ENCODE peak calls at places on chromosome 14, in eight cellular contexts. One of them, this sample, is unnamed.

GRCh38 chr14:96590190-96590860 is 88.1 kb downstream of the PAPOLA start:
- DNase-seq in RWPE2: no peak
- DNase-seq in A549: no peak
- DNase-seq in upper lobe of right lung: peak
- DNase-seq in cardiac muscle cell: peak
- DNase-seq in fibroblast of pulmonary artery: no peak
- DNase-seq in lower lobe of right lung: no peak
- DNase-seq in heart left ventricle: no peak
- DNase-seq in this sample: no peak

GRCh38 chr14:63418020-63418419 is 99.3 kb upstream of the GPHB5 start:
- DNase-seq in upper lobe of right lung: no peak
- DNase-seq in lower lobe of right lung: no peak
- DNase-seq in fibroblast of pulmonary artery: no peak
- DNase-seq in cardiac muscle cell: no peak
- DNase-seq in heart left ventricle: no peak
- DNase-seq in RWPE2: no peak
- DNase-seq in A549: no peak
- DNase-seq in this sample: no peak

GRCh38 chr14:99402283-99402648 is 78.4 kb downstream of the SETD3 start:
- DNase-seq in RWPE2: no peak
- DNase-seq in lower lobe of right lung: no peak
- DNase-seq in cardiac muscle cell: no peak
- DNase-seq in upper lobe of right lung: no peak
- DNase-seq in fibroblast of pulmonary artery: no peak
- DNase-seq in heart left ventricle: no peak
- DNase-seq in A549: no peak
- DNase-seq in this sample: no peak

GRCh38 chr14:102833991-102834390 is 56.7 kb downstream of the TRAF3 start:
- DNase-seq in heart left ventricle: no peak
- DNase-seq in fibroblast of pulmonary artery: no peak
- DNase-seq in upper lobe of right lung: no peak
- DNase-seq in cardiac muscle cell: no peak
- DNase-seq in A549: no peak
- DNase-seq in lower lobe of right lung: no peak
- DNase-seq in RWPE2: no peak
- DNase-seq in this sample: no peak

GRCh38 chr14:103143535-103143934 is 20.3 kb downstream of the TNFAIP2 start:
- DNase-seq in heart left ventricle: no peak
- DNase-seq in A549: no peak
- DNase-seq in RWPE2: no peak
- DNase-seq in cardiac muscle cell: no peak
- DNase-seq in lower lobe of right lung: no peak
- DNase-seq in upper lobe of right lung: no peak
- DNase-seq in fibroblast of pulmonary artery: peak
- DNase-seq in this sample: peak

GRCh38 chr14:103879570-103880333 is 32.4 kb upstream of the PPP1R13B start:
- DNase-seq in heart left ventricle: no peak
- DNase-seq in RWPE2: no peak
- DNase-seq in upper lobe of right lung: peak
- DNase-seq in cardiac muscle cell: no peak
- DNase-seq in A549: peak
- DNase-seq in fibroblast of pulmonary artery: no peak
- DNase-seq in lower lobe of right lung: peak
- DNase-seq in this sample: no peak

GRCh38 chr14:65045691-65046090 is 56.6 kb downstream of the MAX start:
- DNase-seq in A549: no peak
- DNase-seq in upper lobe of right lung: no peak
- DNase-seq in heart left ventricle: no peak
- DNase-seq in lower lobe of right lung: no peak
- DNase-seq in RWPE2: no peak
- DNase-seq in fibroblast of pulmonary artery: no peak
- DNase-seq in cardiac muscle cell: no peak
- DNase-seq in this sample: no peak

GRCh38 chr14:93085916-93086315 is 29.8 kb downstream of the ITPK1 start:
- DNase-seq in cardiac muscle cell: peak
- DNase-seq in RWPE2: no peak
- DNase-seq in lower lobe of right lung: no peak
- DNase-seq in A549: no peak
- DNase-seq in upper lobe of right lung: no peak
- DNase-seq in fibroblast of pulmonary artery: no peak
- DNase-seq in heart left ventricle: no peak
- DNase-seq in this sample: no peak

GRCh38 chr14:39419272-39419671 is 13.0 kb downstream of the FBXO33 start:
- DNase-seq in upper lobe of right lung: no peak
- DNase-seq in heart left ventricle: no peak
- DNase-seq in cardiac muscle cell: no peak
- DNase-seq in A549: no peak
- DNase-seq in lower lobe of right lung: no peak
- DNase-seq in RWPE2: no peak
- DNase-seq in fibroblast of pulmonary artery: no peak
- DNase-seq in this sample: peak

GRCh38 chr14:95515080-95515489 is 1.4 kb downstream of the SYNE3 start:
- DNase-seq in lower lobe of right lung: peak
- DNase-seq in A549: no peak
- DNase-seq in upper lobe of right lung: no peak
- DNase-seq in RWPE2: no peak
- DNase-seq in heart left ventricle: peak
- DNase-seq in fibroblast of pulmonary artery: peak
- DNase-seq in cardiac muscle cell: no peak
- DNase-seq in this sample: no peak

GRCh38 chr14:26870722-26871121 is 272.9 kb upstream of the NOVA1 start:
- DNase-seq in RWPE2: no peak
- DNase-seq in upper lobe of right lung: no peak
- DNase-seq in fibroblast of pulmonary artery: no peak
- DNase-seq in cardiac muscle cell: no peak
- DNase-seq in lower lobe of right lung: no peak
- DNase-seq in A549: no peak
- DNase-seq in heart left ventricle: no peak
- DNase-seq in this sample: no peak

GRCh38 chr14:101518611-101519048 is 42.7 kb upstream of the DIO3 start:
- DNase-seq in RWPE2: no peak
- DNase-seq in cardiac muscle cell: no peak
- DNase-seq in A549: no peak
- DNase-seq in upper lobe of right lung: peak
- DNase-seq in fibroblast of pulmonary artery: no peak
- DNase-seq in lower lobe of right lung: peak
- DNase-seq in heart left ventricle: no peak
- DNase-seq in this sample: peak

GRCh38 chr14:71620401-71620800 is 311.8 kb upstream of the RGS6 start:
- DNase-seq in A549: no peak
- DNase-seq in lower lobe of right lung: no peak
- DNase-seq in upper lobe of right lung: no peak
- DNase-seq in fibroblast of pulmonary artery: peak
- DNase-seq in heart left ventricle: no peak
- DNase-seq in RWPE2: no peak
- DNase-seq in cardiac muscle cell: no peak
- DNase-seq in this sample: peak

GRCh38 chr14:67187826-67188225 is 1.4 kb upstream of the GARIN2 start:
- DNase-seq in A549: no peak
- DNase-seq in fibroblast of pulmonary artery: peak
- DNase-seq in upper lobe of right lung: no peak
- DNase-seq in RWPE2: peak
- DNase-seq in heart left ventricle: no peak
- DNase-seq in lower lobe of right lung: no peak
- DNase-seq in cardiac muscle cell: no peak
- DNase-seq in this sample: peak

GRCh38 chr14:65377576-65377975 is 35.0 kb upstream of the FUT8 start:
- DNase-seq in cardiac muscle cell: no peak
- DNase-seq in heart left ventricle: no peak
- DNase-seq in upper lobe of right lung: no peak
- DNase-seq in RWPE2: no peak
- DNase-seq in lower lobe of right lung: no peak
- DNase-seq in fibroblast of pulmonary artery: peak
- DNase-seq in A549: no peak
- DNase-seq in this sample: peak

GRCh38 chr14:66359500-66359899 is 126.7 kb upstream of the CCDC196 start:
- DNase-seq in RWPE2: no peak
- DNase-seq in heart left ventricle: no peak
- DNase-seq in upper lobe of right lung: no peak
- DNase-seq in lower lobe of right lung: no peak
- DNase-seq in A549: peak
- DNase-seq in cardiac muscle cell: peak
- DNase-seq in fibroblast of pulmonary artery: peak
- DNase-seq in this sample: peak

DNA sequence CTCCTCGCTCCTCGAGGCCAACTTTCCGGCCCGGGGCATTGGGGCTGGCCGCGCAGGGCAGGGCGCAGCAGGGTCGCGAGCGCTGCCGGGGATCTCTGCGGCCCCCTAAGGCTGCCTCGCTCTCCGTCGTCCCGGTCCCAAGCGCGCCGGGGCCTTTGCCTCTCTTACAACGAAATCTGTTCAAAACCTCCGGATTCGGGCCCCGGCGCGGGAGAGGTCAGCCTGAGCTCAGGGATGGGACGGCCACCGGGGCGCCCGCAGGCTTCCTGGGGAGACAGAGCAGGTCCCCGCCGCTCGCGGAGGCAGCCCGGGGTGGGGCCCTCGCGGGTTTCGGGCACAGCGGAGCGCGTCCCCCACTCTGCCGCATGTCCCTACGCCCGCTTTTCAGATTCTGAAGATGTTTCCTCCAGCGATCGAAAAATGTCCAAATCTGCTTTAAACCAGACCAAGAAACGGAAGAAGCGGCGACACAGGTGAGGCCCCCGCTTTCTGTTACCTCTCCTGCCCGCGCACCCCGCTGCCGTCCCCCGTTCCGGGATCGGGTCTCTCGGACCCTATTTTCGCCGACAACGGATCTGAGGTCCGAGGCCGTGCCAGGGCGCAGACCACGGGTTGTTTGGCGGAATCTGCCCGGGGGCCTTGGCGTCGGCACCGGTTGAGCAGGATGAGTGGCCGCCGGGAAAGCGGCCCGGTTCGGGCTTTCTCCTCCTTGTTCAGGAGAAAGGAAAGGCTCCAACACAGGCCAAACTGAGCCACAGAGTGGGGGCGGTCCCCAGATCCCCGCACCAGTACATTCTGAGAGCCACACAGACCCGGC is 1.8 kb downstream of the VSX2 start:
- DNase-seq in RWPE2: peak
- DNase-seq in fibroblast of pulmonary artery: no peak
- DNase-seq in cardiac muscle cell: peak
- DNase-seq in heart left ventricle: peak
- DNase-seq in A549: no peak
- DNase-seq in upper lobe of right lung: no peak
- DNase-seq in lower lobe of right lung: no peak
- DNase-seq in this sample: no peak
- H3K4me3 ChIP-seq in RWPE2: no peak
- H3K4me3 ChIP-seq in fibroblast of pulmonary artery: no peak
- H3K4me3 ChIP-seq in cardiac muscle cell: peak
- H3K4me3 ChIP-seq in heart left ventricle: peak
- H3K4me3 ChIP-seq in A549: peak
- H3K4me3 ChIP-seq in upper lobe of right lung: peak
- H3K4me3 ChIP-seq in lower lobe of right lung: peak
- H3K4me3 ChIP-seq in this sample: no peak

DNA sequence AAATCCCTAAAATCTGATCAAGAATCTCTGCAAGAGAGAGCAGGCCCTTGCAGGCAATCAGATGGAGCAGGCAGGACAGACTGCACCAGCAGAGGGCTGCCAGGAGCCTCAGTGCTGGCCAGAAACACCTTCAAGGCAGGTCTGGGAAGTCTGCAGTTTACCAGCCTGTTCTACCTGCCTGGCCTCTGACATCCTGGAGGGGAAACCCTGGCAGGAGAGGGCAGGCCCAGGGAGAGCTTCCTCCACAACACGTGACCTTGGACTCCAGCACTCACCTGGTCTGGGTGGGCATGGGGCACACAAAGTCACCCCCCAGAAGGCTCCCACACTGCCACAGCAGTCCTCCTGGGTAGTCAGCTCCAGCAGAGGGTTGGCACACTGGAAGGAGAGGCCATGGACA is 56.0 kb downstream of the ISCA2 start:
- DNase-seq in RWPE2: peak
- DNase-seq in upper lobe of right lung: no peak
- DNase-seq in A549: no peak
- DNase-seq in heart left ventricle: peak
- DNase-seq in lower lobe of right lung: no peak
- DNase-seq in cardiac muscle cell: no peak
- DNase-seq in fibroblast of pulmonary artery: no peak
- DNase-seq in this sample: peak
- TF ChIP-seq CTCF in RWPE2: peak
- TF ChIP-seq CTCF in upper lobe of right lung: peak
- TF ChIP-seq CTCF in A549: peak
- TF ChIP-seq CTCF in heart left ventricle: no peak
- TF ChIP-seq CTCF in lower lobe of right lung: peak
- TF ChIP-seq CTCF in cardiac muscle cell: peak
- TF ChIP-seq CTCF in fibroblast of pulmonary artery: peak
- TF ChIP-seq CTCF in this sample: peak

DNA sequence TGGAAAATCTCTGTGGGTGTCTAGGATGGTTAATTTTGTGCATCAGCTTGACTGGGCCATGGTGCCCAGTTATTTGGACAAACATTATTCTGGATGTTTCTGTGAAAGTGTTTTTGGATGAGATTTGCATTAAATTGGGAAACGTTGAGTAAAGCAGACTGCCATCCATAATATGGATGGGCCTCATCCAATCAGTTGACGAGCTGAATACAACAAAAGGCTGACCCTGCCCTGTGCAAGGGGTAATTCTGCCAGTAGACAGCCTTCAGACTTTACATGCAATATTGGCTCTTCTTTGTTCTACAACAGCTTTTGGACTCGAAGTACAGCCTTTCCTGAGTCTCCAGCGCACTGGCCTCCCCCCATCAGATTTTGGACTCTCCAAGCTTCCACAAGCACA is 1.5 kb upstream of the CDKN3 start:
- DNase-seq in fibroblast of pulmonary artery: no peak
- DNase-seq in lower lobe of right lung: no peak
- DNase-seq in heart left ventricle: no peak
- DNase-seq in cardiac muscle cell: no peak
- DNase-seq in RWPE2: no peak
- DNase-seq in A549: no peak
- DNase-seq in upper lobe of right lung: no peak
- DNase-seq in this sample: no peak
- H3K4me3 ChIP-seq in fibroblast of pulmonary artery: no peak
- H3K4me3 ChIP-seq in lower lobe of right lung: no peak
- H3K4me3 ChIP-seq in heart left ventricle: no peak
- H3K4me3 ChIP-seq in cardiac muscle cell: no peak
- H3K4me3 ChIP-seq in RWPE2: no peak
- H3K4me3 ChIP-seq in A549: no peak
- H3K4me3 ChIP-seq in upper lobe of right lung: no peak
- H3K4me3 ChIP-seq in this sample: no peak

GRCh38 chr14:74218462-74218861 is 20.8 kb upstream of the VSX2 start:
- DNase-seq in RWPE2: no peak
- DNase-seq in upper lobe of right lung: no peak
- DNase-seq in heart left ventricle: no peak
- DNase-seq in fibroblast of pulmonary artery: no peak
- DNase-seq in lower lobe of right lung: no peak
- DNase-seq in cardiac muscle cell: no peak
- DNase-seq in A549: no peak
- DNase-seq in this sample: no peak
- TF ChIP-seq CTCF in RWPE2: no peak
- TF ChIP-seq CTCF in upper lobe of right lung: no peak
- TF ChIP-seq CTCF in heart left ventricle: no peak
- TF ChIP-seq CTCF in fibroblast of pulmonary artery: no peak
- TF ChIP-seq CTCF in lower lobe of right lung: no peak
- TF ChIP-seq CTCF in cardiac muscle cell: no peak
- TF ChIP-seq CTCF in A549: no peak
- TF ChIP-seq CTCF in this sample: no peak

This sample was measured in choroid plexus epithelial cell.